ENCODE peak calls at places on chromosomes 12 and 14, in four cellular contexts. E is sigmoid colon, D is transverse colon, I is breast epithelium. G is an unnamed sample.

GRCh38 chr12:81075539-81075938 is 2.3 kb upstream of the ACSS3 start:
- DNase-seq in I (no peak), E (no peak), D (no peak), G (no peak)

GRCh38 chr14:102505775-102506598 is 3.6 kb downstream of the ANKRD9 start:
- DNase-seq in E (no peak), I (no peak), D (no peak), G (no peak)

GRCh38 chr14:68464716-68465115 is 328.2 kb downstream of the ZFP36L1 start:
- DNase-seq in I (no peak), D (no peak), E (no peak), G (no peak)

GRCh38 chr14:58985786-58986185 is 202.7 kb upstream of the DAAM1 start:
- DNase-seq in E (no peak), D (no peak), I (no peak), G (no peak)

GRCh38 chr14:22384167-22384549 is 204.9 kb downstream of the DAD1 start:
- DNase-seq in D (no peak), E (no peak), I (no peak), G (no peak)

GRCh38 chr14:93231129-93231979 is 24.3 kb downstream of the UBR7 start:
- DNase-seq in I (no peak), E (no peak), D (no peak), G (no peak)

GRCh38 chr14:74483321-74483720 is 9.8 kb downstream of the NPC2 start:
- DNase-seq in D (no peak), I (no peak), E (no peak), G (no peak)

GRCh38 chr12:91902860-91903683 is 242.6 kb downstream of the BTG1 start:
- DNase-seq in E (no peak), D (no peak), I (no peak), G (no peak)

GRCh38 chr12:28683371-28683770 is 465.7 kb upstream of the FAR2 start:
- DNase-seq in E (no peak), D (no peak), I (no peak), G (no peak)

GRCh38 chr12:98162906-98163678 is 352.3 kb upstream of the TMPO start:
- DNase-seq in E (no peak), D (no peak), I (no peak), G (no peak)

GRCh38 chr14:63908667-63909264 is 56.0 kb downstream of the SYNE2 start:
- DNase-seq in E (no peak), I (no peak), D (no peak), G (no peak)

GRCh38 chr14:78341827-78342389 is 171.7 kb downstream of the NRXN3 start:
- DNase-seq in D (no peak), I (no peak), E (no peak), G (no peak)

GRCh38 chr14:60654303-60654925 is 5.1 kb upstream of the SIX1 start:
- DNase-seq in I (no peak), D (no peak), E (no peak), G (no peak)

GRCh38 chr12:131021142-131021541 is 67.4 kb downstream of the ADGRD1 start:
- DNase-seq in D (no peak), I (no peak), E (no peak), G (no peak)

GRCh38 chr12:129971721-129972120 is 67.9 kb upstream of the TMEM132D start:
- DNase-seq in I (no peak), E (no peak), D (no peak), G (no peak)

GRCh38 chr14:36672095-36672494 is 10.4 kb downstream of the PAX9 start:
- DNase-seq in D (no peak), I (no peak), E (no peak), G (no peak)

GRCh38 chr12:109600995-109601394 is 27.4 kb downstream of the MVK start:
- DNase-seq in D (no peak), E (no peak), I (no peak), G (no peak)

GRCh38 chr12:14664434-14665023 is 31.9 kb downstream of the GUCY2C start:
- DNase-seq in E (no peak), D (peak; percentile 22), I (no peak), G (no peak)

GRCh38 chr12:26803552-26803951 is 29.4 kb downstream of the ITPR2 start:
- DNase-seq in D (no peak), E (no peak), I (no peak), G (no peak)

GRCh38 chr12:80129895-80130535 is 30.7 kb downstream of the OTOGL start:
- DNase-seq in I (no peak), E (no peak), D (no peak), G (no peak)

GRCh38 chr14:90573385-90574105 is 176.7 kb downstream of the CALM1 start:
- DNase-seq in D (no peak), I (no peak), E (no peak), G (no peak)

GRCh38 chr14:68665792-68666195 is 127.1 kb downstream of the ZFP36L1 start:
- DNase-seq in E (no peak), I (no peak), D (no peak), G (no peak)

GRCh38 chr12:39959016-39959415 is 146.9 kb downstream of the SLC2A13 start:
- DNase-seq in E (no peak), I (no peak), D (no peak), G (no peak)

GRCh38 chr12:71664411-71665108 is 459 bp downstream of the THAP2 start:
- DNase-seq in E (no peak), I (no peak), D (no peak), G (no peak)

GRCh38 chr12:111250251-111250881 is 118.5 kb downstream of the PHETA1 start:
- DNase-seq in E (no peak), I (no peak), D (no peak), G (no peak)

GRCh38 chr14:103257211-103257962 is 76.7 kb upstream of the EIF5 start:
- DNase-seq in D (no peak), I (no peak), E (no peak), G (no peak)

GRCh38 chr14:64217318-64217717 is 76.9 kb downstream of the ESR2 start:
- DNase-seq in D (peak; percentile 47), E (no peak), I (no peak), G (no peak)

GRCh38 chr14:88667555-88668273 is 104.9 kb downstream of the ZC3H14 start:
- DNase-seq in I (no peak), D (peak; percentile 49), E (peak; percentile 69), G (no peak)

GRCh38 chr14:56196274-56196673 is 78.1 kb downstream of the PELI2 start:
- DNase-seq in I (no peak), E (no peak), D (no peak), G (no peak)

GRCh38 chr12:51980051-51980808 is 26.5 kb upstream of the TAMALIN start:
- DNase-seq in I (peak; percentile 67), E (peak; percentile 85), D (peak; percentile 72), G (peak; percentile 80)
- TF ChIP-seq POLR2AphosphoS5 in I (no peak), E (no peak), D (no peak), G (no peak)

GRCh38 chr14:94536836-94537235 is 24.4 kb upstream of the SERPINA4 start:
- DNase-seq in I (no peak), D (no peak), E (no peak), G (no peak)
- TF ChIP-seq CTCF in I (no peak), D (no peak), E (no peak), G (no peak)

GRCh38 chr12:45674583-45674982 is 54.9 kb upstream of the ARID2 start:
- DNase-seq in D (no peak), E (peak; percentile 75), I (no peak), G (no peak)
- TF ChIP-seq POLR2AphosphoS5 in D (no peak), E (peak; percentile 16), I (no peak), G (no peak)

GRCh38 chr12:108175310-108175709 is 46.2 kb downstream of the WSCD2 start:
- DNase-seq in D (no peak), I (no peak), E (no peak), G (no peak)
- TF ChIP-seq CTCF in D (no peak), I (no peak), E (no peak), G (no peak)

GRCh38 chr12:103249614-103250013 is 246.2 kb downstream of the C12orf42 start:
- DNase-seq in D (no peak), E (no peak), I (no peak), G (no peak)
- TF ChIP-seq POLR2AphosphoS5 in D (no peak), E (no peak), I (no peak), G (no peak)

DNA sequence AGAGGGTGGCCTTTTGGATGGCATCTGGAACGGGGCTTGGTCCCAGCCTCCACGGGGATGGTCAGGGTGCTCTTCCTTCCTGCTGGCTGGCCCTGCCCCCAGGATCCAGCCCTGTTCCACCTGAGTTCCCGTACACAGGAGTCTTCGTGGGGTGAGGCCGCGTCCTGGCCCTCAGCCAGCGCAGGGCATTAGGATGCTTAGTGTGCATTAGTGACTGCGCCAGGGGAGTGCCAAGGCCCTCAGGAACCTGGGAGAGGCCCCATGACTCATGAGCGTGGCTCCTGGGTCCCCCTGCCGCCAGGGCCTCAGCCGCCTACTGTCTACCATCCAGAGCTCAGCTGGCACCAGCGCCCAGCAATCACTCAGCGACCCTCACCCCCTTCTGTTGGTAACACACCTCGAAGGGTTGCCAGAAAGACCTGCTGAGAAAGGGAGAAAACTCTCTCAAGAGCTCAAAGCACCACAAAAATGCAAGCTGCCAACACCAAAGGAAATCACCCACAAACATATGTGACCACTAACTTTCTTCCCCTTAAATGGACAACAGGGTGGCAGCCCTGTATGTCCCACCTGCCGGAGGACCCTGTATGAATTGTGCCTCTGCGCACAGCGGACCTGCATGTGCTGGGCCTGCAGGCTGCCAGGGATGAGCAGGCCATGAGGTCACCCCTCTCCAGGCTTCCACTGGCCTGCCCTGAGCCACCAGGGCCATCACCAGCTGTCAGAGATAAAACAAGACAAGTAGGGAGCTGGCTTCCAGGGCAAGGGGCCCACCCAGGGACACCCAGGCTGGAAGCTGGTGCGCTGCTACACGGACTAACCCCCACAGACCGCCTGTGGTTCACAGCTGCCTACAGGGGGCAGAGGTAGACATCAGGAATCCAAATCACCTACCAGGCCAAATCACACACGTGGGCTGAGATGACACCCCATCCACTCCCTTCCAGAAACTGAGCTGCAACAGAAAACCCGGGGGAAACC is 28.7 kb downstream of the CCDC85C start:
- DNase-seq in I (peak; percentile 80), E (no peak), D (peak; percentile 91), G (peak; percentile 80)
- TF ChIP-seq CTCF in I (no peak), E (no peak), D (no peak), G (no peak)

DNA sequence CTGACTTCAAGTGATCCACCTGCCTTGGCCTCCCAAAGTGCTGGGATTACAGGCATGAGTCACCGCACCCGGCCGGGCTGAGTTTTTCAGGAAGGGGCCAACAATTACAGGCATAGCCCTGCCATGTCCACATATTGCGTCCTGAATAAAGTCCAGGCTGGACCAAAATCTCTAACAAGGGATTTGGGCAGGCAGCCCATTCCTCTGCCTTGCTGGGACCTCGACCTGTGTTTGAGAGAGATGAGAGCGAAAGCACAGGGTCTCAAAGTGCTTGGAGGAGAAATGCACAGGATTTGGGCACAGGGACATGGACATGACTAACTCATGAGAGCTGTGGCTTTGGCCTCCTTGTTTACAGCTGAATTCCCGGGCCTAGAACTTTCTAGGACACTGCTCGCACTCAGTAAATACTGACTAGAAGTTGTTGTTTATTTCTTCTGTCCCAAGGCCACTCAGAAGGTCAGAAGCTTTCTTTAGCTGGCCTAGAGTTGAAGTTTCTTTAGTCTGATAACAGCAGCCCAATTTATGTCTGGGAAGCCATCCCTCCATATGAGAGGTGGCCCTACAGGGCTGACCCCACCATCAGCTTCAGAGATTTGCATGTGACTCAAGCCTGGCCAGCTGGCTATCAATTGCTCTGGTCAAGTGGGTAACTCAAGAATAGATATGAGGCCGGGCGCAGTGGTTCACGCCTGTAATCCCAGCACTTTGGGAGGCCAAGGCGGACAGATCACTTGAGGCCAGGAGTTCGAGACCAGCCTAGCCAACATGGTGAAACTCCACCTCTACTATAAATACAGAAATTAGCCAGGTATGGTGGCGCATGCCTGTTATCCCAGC is 11.7 kb downstream of the CAMKK2 start:
- DNase-seq in E (peak; percentile 71), D (peak; percentile 35), I (no peak), G (no peak)
- TF ChIP-seq POLR2AphosphoS5 in E (no peak), D (no peak), I (no peak), G (no peak)

G was measured in suprapubic skin.